ENCODE peak calls at places on chromosomes 4 and X, in seven cellular contexts. A is stomach, G is Panc1, C is transverse colon, O is sigmoid colon, S is suprapubic skin, D is HCT116. T is an unnamed sample.

GRCh38 chr4:29852537-29852936 is 867.6 kb upstream of the PCDH7 start:
- DNase-seq in O (no peak), D (no peak), A (no peak), G (no peak), S (no peak), C (no peak), T (no peak)

GRCh38 chr4:111011458-111011857 is 388.6 kb upstream of the PITX2 start:
- DNase-seq in A (no peak), S (no peak), C (no peak), G (no peak), O (no peak), D (no peak), T (no peak)

GRCh38 chr4:148092316-148093014 is 349.7 kb downstream of the NR3C2 start:
- DNase-seq in D (no peak), S (no peak), A (no peak), O (no peak), G (no peak), C (no peak), T (no peak)

GRCh38 chr4:61312526-61312925 is 112.4 kb downstream of the ADGRL3 start:
- DNase-seq in G (no peak), C (no peak), A (no peak), D (no peak), O (no peak), S (no peak), T (no peak)

GRCh38 chr4:113893546-113893945 is 85.9 kb downstream of the ARSJ start:
- DNase-seq in A (no peak), C (no peak), G (no peak), O (no peak), D (no peak), S (no peak), T (no peak)

GRCh38 chr4:109998867-109999303 is 86.2 kb downstream of the EGF start:
- DNase-seq in D (peak; percentile 68), G (peak; percentile 35), A (no peak), C (no peak), S (no peak), O (no peak), T (no peak)

GRCh38 chr4:125280892-125281403 is 33.8 kb upstream of the FAT4 start:
- DNase-seq in A (no peak), C (no peak), G (no peak), S (no peak), D (no peak), O (no peak), T (no peak)

GRCh38 chr4:158169931-158170690 is 2.7 kb downstream of the GASK1B start:
- DNase-seq in A (no peak), D (no peak), G (no peak), C (no peak), S (no peak), O (no peak), T (no peak)

GRCh38 chr4:86818845-86819244 is 30.3 kb downstream of the SLC10A6 start:
- DNase-seq in O (no peak), C (no peak), G (no peak), A (no peak), D (no peak), S (no peak), T (no peak)

GRCh38 chrX:147763131-147763530 is 148.6 kb upstream of the FMR1 start:
- DNase-seq in G (no peak), D (no peak), A (no peak), C (no peak), S (no peak), O (no peak), T (no peak)

GRCh38 chr4:20323991-20324390 is 72.3 kb downstream of the SLIT2 start:
- DNase-seq in D (no peak), O (no peak), A (no peak), G (no peak), S (no peak), C (no peak), T (no peak)

GRCh38 chrX:9337056-9337455 is 127.8 kb upstream of the TBL1X start:
- DNase-seq in A (no peak), O (peak; percentile 74), D (no peak), S (no peak), G (no peak), C (no peak), T (no peak)

GRCh38 chr4:37765741-37766140 is 60.7 kb upstream of the PGM2 start:
- DNase-seq in S (no peak), G (no peak), A (no peak), O (no peak), D (no peak), C (no peak), T (no peak)

GRCh38 chr4:83724488-83725060 is 188.7 kb downstream of the GPAT3 start:
- DNase-seq in S (no peak), A (no peak), D (no peak), G (no peak), C (no peak), O (no peak), T (no peak)

GRCh38 chr4:139668036-139668435 is 2.4 kb downstream of the MGST2 start:
- DNase-seq in S (no peak), O (no peak), C (no peak), D (no peak), G (no peak), A (no peak), T (no peak)

GRCh38 chr4:2287594-2287915 is 25.6 kb upstream of the MXD4 start:
- DNase-seq in A (no peak), G (no peak), C (no peak), S (peak; percentile 50), D (no peak), O (peak; percentile 46), T (no peak)

GRCh38 chr4:74376888-74377483 is 12.0 kb downstream of the EREG start:
- DNase-seq in G (no peak), S (no peak), A (no peak), C (no peak), D (no peak), O (no peak), T (no peak)

GRCh38 chr4:74237425-74237966 is 70.8 kb upstream of the EPGN start:
- DNase-seq in S (no peak), A (no peak), D (no peak), O (no peak), C (no peak), G (no peak), T (no peak)

GRCh38 chr4:76943129-76943620 is 6.4 kb upstream of the SEPTIN11 start:
- DNase-seq in D (no peak), S (no peak), A (no peak), O (no peak), G (no peak), C (no peak), T (no peak)

GRCh38 chr4:37454263-37454800 is 209.8 kb downstream of the NWD2 start:
- DNase-seq in D (no peak), S (no peak), G (no peak), C (no peak), A (no peak), O (no peak), T (no peak)

GRCh38 chr4:87465739-87466366 is 43.5 kb downstream of the NUDT9 start:
- DNase-seq in O (no peak), S (no peak), G (no peak), D (peak; percentile 38), A (no peak), C (no peak), T (no peak)

GRCh38 chrX:68719904-68720614 is 72.6 kb downstream of the STARD8 start:
- DNase-seq in O (peak; percentile 48), D (no peak), S (peak; percentile 35), A (peak; percentile 24), C (no peak), G (no peak), T (no peak)

GRCh38 chr4:188246488-188246887 is 107.2 kb downstream of the TRIML1 start:
- DNase-seq in S (no peak), D (peak; percentile 7), O (no peak), G (no peak), C (no peak), A (no peak), T (no peak)
- TF ChIP-seq CTCF in S (no peak), D (no peak), O (no peak), G (no peak), C (no peak), A (no peak), T (no peak)

GRCh38 chrX:19609541-19609940 is 94.2 kb upstream of the MAP3K15 start:
- DNase-seq in A (no peak), C (no peak), S (no peak), G (no peak), O (no peak), D (no peak), T (no peak)

GRCh38 chrX:19599253-19599652 is 83.9 kb upstream of the MAP3K15 start:
- DNase-seq in C (no peak), D (no peak), S (no peak), A (no peak), O (no peak), G (no peak), T (no peak)

GRCh38 chrX:19602866-19603620 is 87.7 kb upstream of the MAP3K15 start:
- DNase-seq in C (no peak), A (no peak), D (peak; percentile 39), O (no peak), S (no peak), G (no peak), T (no peak)

GRCh38 chrX:19604375-19604774 is 89.1 kb upstream of the MAP3K15 start:
- DNase-seq in S (no peak), C (no peak), O (no peak), A (no peak), D (no peak), G (no peak), T (no peak)
- TF ChIP-seq POLR2AphosphoS5 in S (no peak), C (no peak), O (no peak), A (no peak), D (no peak), G (no peak), T (no peak)

DNA sequence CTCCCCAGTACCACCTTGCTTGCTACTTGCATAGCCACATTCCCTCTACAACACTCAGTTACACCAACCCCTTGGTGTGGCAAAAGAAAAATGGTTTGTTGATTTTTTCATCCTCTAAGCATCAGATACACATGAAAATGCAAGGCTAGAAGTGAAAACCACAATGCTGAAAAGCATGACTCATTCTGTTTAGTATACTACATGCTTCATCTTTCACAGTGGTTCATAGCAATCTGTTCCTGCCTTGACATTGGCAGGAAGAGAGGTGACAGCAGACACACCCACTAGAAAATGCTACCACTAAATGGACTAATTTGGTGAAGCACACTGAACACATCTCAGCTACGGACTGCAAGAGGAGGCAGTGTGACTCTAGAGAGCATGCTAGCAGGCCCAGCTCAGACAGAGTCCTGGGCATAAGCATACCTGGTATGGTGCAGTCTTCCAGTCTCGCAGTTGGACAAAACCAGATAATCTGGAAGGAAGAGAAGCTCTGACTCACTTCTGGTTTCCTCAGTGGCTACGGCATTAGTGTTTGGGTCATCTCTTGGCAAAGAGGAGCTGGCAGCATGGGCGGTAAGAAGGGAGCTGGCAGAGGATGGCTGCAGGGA is 38.0 kb downstream of the GAB3 start:
- DNase-seq in G (no peak), C (no peak), O (no peak), S (no peak), D (no peak), A (no peak), T (no peak)
- H3K4me3 ChIP-seq in G (no peak overlapping the region), C (no peak overlapping the region), O (no peak overlapping the region), S (no peak overlapping the region), D (no peak overlapping the region), A (no peak overlapping the region), T (no peak overlapping the region)

DNA sequence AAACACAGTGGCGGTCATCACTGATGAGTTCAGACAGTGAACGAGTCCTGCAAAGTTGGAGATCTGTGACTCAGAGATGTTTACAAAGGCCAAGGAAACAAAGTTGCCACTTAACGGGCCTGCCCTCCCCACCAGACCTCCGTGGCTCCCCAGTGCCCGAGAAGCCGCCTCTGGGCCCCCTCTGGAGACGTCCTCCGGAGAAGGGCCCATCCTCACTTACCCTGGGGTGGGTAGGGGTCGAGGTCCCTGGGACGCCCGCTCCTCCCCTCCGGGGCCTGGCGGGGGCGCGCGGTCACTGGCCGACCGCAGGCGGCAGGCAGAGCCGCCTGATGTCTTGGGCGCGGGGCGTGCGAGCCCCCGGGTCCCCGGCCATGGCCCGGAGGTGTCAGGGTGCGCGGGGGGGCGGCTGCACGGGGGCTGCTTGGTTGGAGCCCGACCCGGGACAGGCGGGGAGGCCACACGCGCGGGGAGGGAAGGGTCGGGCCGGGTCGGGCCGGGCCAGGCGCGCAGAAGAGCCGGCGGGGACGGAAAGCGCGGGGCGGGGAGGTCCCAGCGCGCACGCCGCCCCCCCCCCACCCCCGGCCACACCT is 590 bp downstream of the DHRSX start:
- DNase-seq in O (no peak), D (no peak), G (no peak), S (no peak), A (peak; percentile 30), C (peak; percentile 36), T (no peak)
- TF ChIP-seq CTCF in O (no peak), D (peak; percentile 9), G (no peak), S (no peak), A (no peak), C (no peak), T (no peak)